ENCODE peak calls at places on chromosomes 11 and 22, in four cellular contexts. S, L, W and F are unnamed samples.
A peak's percentile ranks its signal among the peaks of the same experiment; 100 is the strongest.

GRCh38 chr11:123654566-123655081 is at the start of gene SCN3B:
- DNase-seq in S (peak; percentile 77), L (peak; percentile 90), W (peak; percentile 71), F (peak; percentile 91)

GRCh38 chr22:48894064-48894671 is 933.5 kb downstream of the BRD1 start:
- DNase-seq in S (no peak), L (no peak), W (no peak), F (peak; percentile 30)

GRCh38 chr11:121595717-121596156 is 143.0 kb upstream of the SORL1-AS1 start:
- DNase-seq in S (peak; percentile 76), L (no peak), W (peak; percentile 86), F (peak; percentile 83)

GRCh38 chr22:50739279-50739691 is 1.3 kb downstream of the ACR start:
- DNase-seq in S (peak; percentile 75), L (no peak), W (no peak), F (no peak)

GRCh38 chr11:101848262-101848661 is 66.5 kb upstream of the CEP126 start:
- DNase-seq in S (no peak), L (no peak), W (no peak), F (peak; percentile 24)

GRCh38 chr11:72519220-72519881 is 85.0 kb upstream of the CLPB start:
- DNase-seq in S (no peak), L (no peak), W (no peak), F (no peak)

GRCh38 chr11:135008001-135008405 is 596.0 kb upstream of the B3GAT1 start:
- DNase-seq in S (no peak), L (no peak), W (no peak), F (no peak)

GRCh38 chr22:31947296-31947695 is 3.0 kb downstream of the YWHAH start:
- DNase-seq in S (no peak), L (no peak), W (no peak), F (no peak)

GRCh38 chr11:33829430-33830141 is 55.3 kb upstream of the FBXO3 start:
- DNase-seq in S (no peak), L (peak; percentile 59), W (no peak), F (peak; percentile 96)

GRCh38 chr11:58024601-58025091 is 965 bp downstream of the OR9Q1 start:
- DNase-seq in S (peak; percentile 90), L (no peak), W (no peak), F (peak; percentile 83)

GRCh38 chr22:37329239-37330140 is 47.2 kb downstream of the CYTH4 start:
- DNase-seq in S (no peak), L (no peak), W (no peak), F (no peak)

GRCh38 chr11:68870470-68870869 is 28.8 kb upstream of the CPT1A start:
- DNase-seq in S (no peak), L (no peak), W (no peak), F (peak; percentile 20)

GRCh38 chr22:39292561-39293074 is 26.8 kb downstream of the RPL3 start:
- DNase-seq in S (peak; percentile 95), L (peak; percentile 82), W (peak; percentile 93), F (peak; percentile 96)

GRCh38 chr11:114762437-114762836 is 84.1 kb downstream of the NXPE2 start:
- DNase-seq in S (peak; percentile 86), L (peak; percentile 78), W (peak; percentile 80), F (peak; percentile 62)

GRCh38 chr11:68946416-68947090 is 34.2 kb downstream of the MRGPRD start:
- DNase-seq in S (peak; percentile 81), L (no peak), W (peak; percentile 82), F (no peak)

GRCh38 chr11:10725907-10726253 is 25.2 kb upstream of the CTR9 start:
- DNase-seq in S (no peak), L (no peak), W (no peak), F (no peak)

GRCh38 chr22:47337161-47337621 is 574.7 kb downstream of the TBC1D22A start:
- DNase-seq in S (no peak), L (no peak), W (no peak), F (peak; percentile 39)

GRCh38 chr11:102007567-102008437 is 39.4 kb upstream of the CFAP300 start:
- DNase-seq in S (no peak), L (peak; percentile 85), W (no peak), F (peak; percentile 76)

GRCh38 chr11:35619030-35619753 is 932 bp downstream of the FJX1 start:
- DNase-seq in S (peak; percentile 79), L (peak; percentile 57), W (peak; percentile 67), F (peak; percentile 95)

GRCh38 chr11:28924007-28924406 is 815.8 kb downstream of the METTL15 start:
- DNase-seq in S (no peak), L (no peak), W (no peak), F (no peak)

GRCh38 chr11:38543951-38544350 is 1945.9 kb upstream of the RAG2 start:
- DNase-seq in S (no peak), L (no peak), W (no peak), F (no peak)

GRCh38 chr11:17978553-17979287 is 34.1 kb downstream of the SERGEF start:
- DNase-seq in S (no peak), L (peak; percentile 69), W (no peak), F (peak; percentile 47)

DNA sequence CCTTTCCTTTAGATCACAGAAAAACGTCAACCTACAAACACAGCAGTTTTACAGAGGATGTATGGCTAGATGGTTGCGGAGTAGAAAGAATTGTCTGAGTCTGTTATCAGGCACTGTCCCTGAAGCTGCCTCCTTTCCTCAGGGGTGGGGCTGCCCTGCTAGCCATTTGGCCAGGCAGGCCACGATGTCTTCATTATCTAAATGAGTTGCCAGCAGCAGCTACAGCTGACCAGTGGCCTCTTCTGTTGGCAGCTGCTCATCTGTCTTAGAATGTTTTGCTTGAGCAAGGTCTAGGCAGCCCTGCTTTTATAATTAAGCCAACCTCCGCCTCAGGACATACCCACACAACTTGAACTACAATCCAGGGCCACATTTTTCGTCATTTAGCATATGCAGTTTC is 17.5 kb downstream of the SLC6A5 start:
- DNase-seq in S (no peak), L (no peak), W (no peak), F (no peak)
- H3K27me3 ChIP-seq in S (no peaks in the 10 kb centered on the region), L (peaks cover 2% of the 10 kb centered on the region), W (no peaks in the 10 kb centered on the region), F (no peaks in the 10 kb centered on the region)

GRCh38 chr11:117794772-117795629 is 2.0 kb downstream of the DSCAML1 start:
- DNase-seq in S (no peak), L (no peak), W (no peak), F (no peak)
- H3K27me3 ChIP-seq in S (no peaks in the 10 kb centered on the region), L (peaks cover 12% of the 10 kb centered on the region), W (peaks cover 33% of the 10 kb centered on the region), F (peaks cover 68% of the 10 kb centered on the region)

GRCh38 chr11:64060861-64061444 is 25.2 kb downstream of the FLRT1 start:
- DNase-seq in S (peak; percentile 87), L (no peak), W (no peak), F (peak; percentile 65)

GRCh38 chr11:64058494-64058893 is 22.8 kb downstream of the FLRT1 start:
- DNase-seq in S (no peak), L (no peak), W (peak; percentile 89), F (no peak)

GRCh38 chr11:64059339-64060176 is 23.8 kb downstream of the FLRT1 start:
- DNase-seq in S (no peak), L (no peak), W (no peak), F (no peak)

GRCh38 chr11:64062185-64063039 is 26.7 kb downstream of the FLRT1 start:
- DNase-seq in S (no peak), L (no peak), W (no peak), F (no peak)

DNA sequence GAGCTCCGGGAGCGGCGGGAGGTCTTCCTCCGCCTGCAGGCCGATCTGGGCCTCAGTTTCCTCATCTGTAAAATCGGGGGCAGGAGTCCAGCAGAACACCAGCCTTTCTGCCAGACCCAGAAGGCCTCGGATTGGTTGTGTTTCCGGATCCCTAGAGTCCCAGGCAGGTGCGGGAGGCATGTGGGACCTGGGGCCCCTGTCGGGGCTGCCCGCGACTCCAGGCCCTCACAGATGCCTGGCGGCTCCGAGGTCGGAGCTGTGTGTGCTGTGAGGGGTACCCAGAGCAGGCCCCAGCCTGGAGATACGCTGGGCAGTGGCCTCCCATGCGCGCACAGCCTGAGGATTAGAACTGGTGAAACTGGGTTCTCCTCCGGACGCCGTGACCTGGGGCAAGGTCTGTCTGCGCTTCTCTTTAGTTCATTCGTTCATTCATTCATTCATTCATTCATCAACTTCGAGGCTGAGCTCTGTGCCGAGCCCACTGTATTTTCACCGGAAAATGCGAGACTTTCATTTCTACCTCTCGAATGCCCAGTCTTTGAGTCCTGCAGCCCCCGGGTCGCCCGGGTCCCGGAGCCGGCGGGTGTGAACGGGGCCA is 24.6 kb downstream of the FLRT1 start:
- DNase-seq in S (no peak), L (no peak), W (no peak), F (no peak)
- H3K27me3 ChIP-seq in S (no peaks in the 10 kb centered on the region), L (no peaks in the 10 kb centered on the region), W (no peaks in the 10 kb centered on the region), F (no peaks in the 10 kb centered on the region)

GRCh38 chr11:117000039-117000740 is 98.0 kb downstream of the SIK3 start:
- DNase-seq in S (no peak), L (no peak), W (no peak), F (no peak)

GRCh38 chr11:117000741-117001096 is 97.5 kb downstream of the SIK3 start:
- DNase-seq in S (no peak), L (no peak), W (no peak), F (peak; percentile 51)

GRCh38 chr11:117005758-117006157 is 92.5 kb downstream of the SIK3 start:
- DNase-seq in S (no peak), L (no peak), W (no peak), F (no peak)

DNA sequence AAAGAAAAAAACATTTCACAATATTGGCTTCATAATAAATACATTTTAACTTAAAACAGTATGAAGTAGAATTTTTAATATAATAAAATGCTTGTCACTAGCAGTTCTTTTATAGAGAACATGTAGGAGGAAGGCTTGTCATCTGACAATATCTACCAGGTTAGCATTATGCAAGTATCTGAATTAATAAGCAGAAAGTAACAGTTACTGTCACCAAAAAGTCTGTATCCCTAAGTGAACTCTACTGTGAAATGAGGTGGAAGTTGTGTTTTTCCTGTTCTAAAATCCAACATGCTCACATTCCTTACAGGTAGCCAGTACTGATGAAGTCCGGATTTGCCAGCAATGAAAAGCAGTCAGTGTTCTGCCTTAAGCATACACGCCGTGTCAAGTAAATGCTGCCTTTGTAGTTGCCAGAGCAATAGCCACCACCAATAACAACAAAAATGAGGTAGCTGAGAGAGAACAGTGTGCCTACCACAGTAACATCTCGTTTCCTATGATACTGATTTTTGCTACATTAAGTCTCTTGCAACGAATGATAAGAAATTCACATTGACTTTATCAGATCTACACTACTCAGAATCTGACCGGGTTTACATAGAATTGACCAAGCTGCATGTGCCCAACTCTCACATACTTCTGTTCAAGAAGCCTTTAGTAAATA is 95.5 kb downstream of the SIK3 start:
- DNase-seq in S (no peak), L (no peak), W (no peak), F (no peak)
- H3K27me3 ChIP-seq in S (no peaks in the 10 kb centered on the region), L (no peaks in the 10 kb centered on the region), W (no peaks in the 10 kb centered on the region), F (no peaks in the 10 kb centered on the region)

GRCh38 chr11:118144301-118144701 is 8.3 kb downstream of the SCN4B start:
- DNase-seq in S (no peak), L (peak; percentile 33), W (peak; percentile 54), F (no peak)

GRCh38 chr11:118143661-118144185 is 8.9 kb downstream of the SCN4B start:
- DNase-seq in S (no peak), L (peak; percentile 29), W (peak; percentile 58), F (no peak)

GRCh38 chr11:118144869-118145268 is 7.8 kb downstream of the SCN4B start:
- DNase-seq in S (no peak), L (no peak), W (no peak), F (no peak)

GRCh38 chr11:118146554-118146953 is 6.1 kb downstream of the SCN4B start:
- DNase-seq in S (no peak), L (no peak), W (no peak), F (no peak)

GRCh38 chr11:118145285-118146227 is 7.1 kb downstream of the SCN4B start:
- DNase-seq in S (peak; percentile 91), L (peak; percentile 96), W (peak; percentile 89), F (peak; percentile 86)
- H3K27me3 ChIP-seq in S (no peaks in the 10 kb centered on the region), L (peaks cover 2% of the 10 kb centered on the region), W (peaks cover 6% of the 10 kb centered on the region), F (no peaks in the 10 kb centered on the region)